ENCODE peak calls at places on chromosome 22, in four cellular contexts. F is RWPE2, Q is sigmoid colon, Z is thoracic aorta. V is an unnamed sample.

GRCh38 chr22:39117585-39118191 is 20.6 kb downstream of the APOBEC3H start:
- DNase-seq in F (no peak), Q (peak; percentile 56), Z (no peak), V (no peak)

GRCh38 chr22:32353292-32353691 is 4.4 kb upstream of the RFPL3 start:
- DNase-seq in F (no peak), Q (no peak), Z (no peak), V (no peak)

GRCh38 chr22:20576445-20576816 is 69.0 kb downstream of the MED15 start:
- DNase-seq in F (peak; percentile 17), Q (no peak), Z (no peak), V (no peak)

GRCh38 chr22:22246706-22247105 is 2.1 kb downstream of the VPREB1 start:
- DNase-seq in F (no peak), Q (no peak), Z (no peak), V (no peak)

GRCh38 chr22:49494555-49494954 is 333.1 kb downstream of the BRD1 start:
- DNase-seq in F (no peak), Q (no peak), Z (no peak), V (no peak)

GRCh38 chr22:49365191-49365837 is 462.4 kb downstream of the BRD1 start:
- DNase-seq in F (peak; percentile 35), Q (peak; percentile 30), Z (no peak), V (peak; percentile 43)

GRCh38 chr22:23071163-23072034 is 1.1 kb downstream of the GNAZ start:
- DNase-seq in F (peak; percentile 50), Q (peak; percentile 63), Z (no peak), V (peak; percentile 70)

GRCh38 chr22:33650244-33650643 is 270.0 kb downstream of the LARGE1 start:
- DNase-seq in F (no peak), Q (no peak), Z (no peak), V (no peak)

GRCh38 chr22:26635117-26635516 is 13.4 kb downstream of the CRYBA4 start:
- DNase-seq in F (no peak), Q (no peak), Z (no peak), V (no peak)

GRCh38 chr22:30802202-30803166 is 107.8 kb downstream of the OSBP2 start:
- DNase-seq in F (peak; percentile 94), Q (peak; percentile 80), Z (peak; percentile 50), V (peak; percentile 95)

GRCh38 chr22:33639588-33640254 is 280.6 kb downstream of the LARGE1 start:
- DNase-seq in F (no peak), Q (no peak), Z (no peak), V (no peak)

GRCh38 chr22:25409240-25409639 is 155.2 kb upstream of the GRK3 start:
- DNase-seq in F (no peak), Q (no peak), Z (no peak), V (peak; percentile 52)

GRCh38 chr22:50303848-50304527 is 3.5 kb downstream of the PLXNB2 start:
- DNase-seq in F (no peak), Q (peak; percentile 88), Z (no peak), V (peak; percentile 91)

GRCh38 chr22:50105529-50106100 is 15.8 kb downstream of the MOV10L1 start:
- DNase-seq in F (no peak), Q (no peak), Z (no peak), V (no peak)

GRCh38 chr22:19625331-19626041 is 88.8 kb upstream of the SEPTIN5 start:
- DNase-seq in F (no peak), Q (no peak), Z (no peak), V (peak; percentile 66)

GRCh38 chr22:25563757-25564319 is 637 bp upstream of the GRK3 start:
- DNase-seq in F (no peak), Q (peak; percentile 67), Z (no peak), V (no peak)

GRCh38 chr22:43969021-43969878 is 14.0 kb downstream of the SAMM50 start:
- DNase-seq in F (no peak), Q (peak; percentile 38), Z (no peak), V (no peak)

GRCh38 chr22:43968614-43969013 is 13.4 kb downstream of the SAMM50 start:
- DNase-seq in F (no peak), Q (peak; percentile 4), Z (no peak), V (no peak)

GRCh38 chr22:43970037-43970747 is 14.9 kb downstream of the SAMM50 start:
- DNase-seq in F (no peak), Q (peak; percentile 41), Z (no peak), V (no peak)

GRCh38 chr22:43972931-43973330 is 17.7 kb downstream of the SAMM50 start:
- DNase-seq in F (no peak), Q (peak; percentile 24), Z (no peak), V (no peak)

DNA sequence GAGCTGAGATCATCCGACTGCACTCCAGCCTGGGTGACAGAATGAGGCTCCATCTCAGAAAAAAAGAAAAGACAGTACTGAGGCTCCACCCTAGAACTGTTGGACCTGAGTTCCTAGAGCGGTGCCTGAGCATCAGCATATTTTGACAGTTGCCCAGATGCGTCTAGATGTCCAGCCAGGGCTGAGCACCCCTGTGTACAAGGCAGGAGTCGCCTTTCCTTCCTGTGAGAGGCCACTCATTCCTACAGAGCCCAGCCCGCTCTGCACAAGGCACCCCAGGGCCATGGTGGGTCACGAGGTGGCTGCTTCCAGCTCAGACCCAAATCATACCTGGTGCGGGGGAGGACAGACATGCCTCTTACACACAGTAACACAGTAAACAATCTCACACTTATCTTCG is 15.9 kb downstream of the SAMM50 start:
- DNase-seq in F (no peak), Q (peak; percentile 53), Z (no peak), V (no peak)
- TF ChIP-seq CTCF in F (no peak), Q (no peak), Z (no peak), V (no peak)

GRCh38 chr22:35866646-35867045 is 149.0 kb downstream of the APOL5 start:
- DNase-seq in F (no peak), Q (no peak), Z (no peak), V (no peak)
- H3K27ac ChIP-seq in F (no peak overlapping the region), Q (peak overlapping the region; percentile 72), Z (no peak overlapping the region), V (no peak overlapping the region)

GRCh38 chr22:44584256-44584902 is 86.3 kb upstream of the RTL6 start:
- DNase-seq in F (peak; percentile 34), Q (peak; percentile 36), Z (no peak), V (peak; percentile 47)

GRCh38 chr22:44580756-44581435 is 82.9 kb upstream of the RTL6 start:
- DNase-seq in F (peak; percentile 30), Q (peak; percentile 27), Z (no peak), V (peak; percentile 26)

GRCh38 chr22:44583854-44584253 is 85.8 kb upstream of the RTL6 start:
- DNase-seq in F (peak; percentile 27), Q (peak; percentile 48), Z (no peak), V (peak; percentile 54)

GRCh38 chr22:44582016-44582415 is 84.0 kb upstream of the RTL6 start:
- DNase-seq in F (peak; percentile 47), Q (peak; percentile 35), Z (no peak), V (peak; percentile 39)

GRCh38 chr22:44583076-44583760 is 85.2 kb upstream of the RTL6 start:
- DNase-seq in F (peak; percentile 31), Q (peak; percentile 38), Z (no peak), V (peak; percentile 59)
- H3K4me3 ChIP-seq in F (no peak overlapping the region), Q (no peak overlapping the region), Z (no peak overlapping the region), V (no peak overlapping the region)

GRCh38 chr22:37305873-37306272 is 23.6 kb downstream of the CYTH4 start:
- DNase-seq in F (no peak), Q (no peak), Z (no peak), V (no peak)
- TF ChIP-seq CTCF in F (no peak), Q (no peak), Z (no peak), V (no peak)

GRCh38 chr22:29700949-29701927 is 18.6 kb upstream of the CABP7 start:
- DNase-seq in F (no peak), Q (no peak), Z (no peak), V (no peak)
- H3K27ac ChIP-seq in F (no peak overlapping the region), Q (no peak overlapping the region), Z (no peak overlapping the region), V (no peak overlapping the region)

GRCh38 chr22:40463017-40463631 is 92.7 kb downstream of the SGSM3 start:
- DNase-seq in F (no peak), Q (no peak), Z (no peak), V (no peak)
- H3K4me3 ChIP-seq in F (no peak overlapping the region), Q (peak overlapping the region; percentile 28), Z (peak overlapping the region; percentile 53), V (peak overlapping the region; percentile 22)

GRCh38 chr22:41688365-41689211 is at the start of gene SNU13:
- DNase-seq in F (peak; percentile 90), Q (peak; percentile 97), Z (peak; percentile 68), V (peak; percentile 97)
- TF ChIP-seq CTCF in F (no peak), Q (no peak), Z (peak; percentile 24), V (no peak)

V was measured in kidney.